ENCODE peak calls at places on chromosomes 16 and 17, in four cellular contexts. T is endothelial cell, I is fibroblast of pulmonary artery, W is fibroblast of mammary gland. N is an unnamed sample.

GRCh38 chr17:19769946-19770652 is 22.0 kb upstream of the ALDH3A1 start:
- DNase-seq in T (no peak), I (peak), W (peak), N (no peak)

GRCh38 chr17:47239663-47240374 is 13.8 kb upstream of the ITGB3 start:
- DNase-seq in T (no peak), I (peak), W (peak), N (no peak)

GRCh38 chr16:66510711-66511614 is 39.0 kb downstream of the TK2 start:
- DNase-seq in T (no peak), I (no peak), W (no peak), N (no peak)

GRCh38 chr16:19898924-19899604 is 14.4 kb upstream of the GPRC5B start:
- DNase-seq in T (peak), I (peak), W (peak), N (no peak)

GRCh38 chr17:57744195-57745170 is 616 bp downstream of the CCDC182 start:
- DNase-seq in T (no peak), I (no peak), W (no peak), N (no peak)

GRCh38 chr17:50863221-50863843 is 2.8 kb downstream of the TOB1 start:
- DNase-seq in T (peak), I (peak), W (peak), N (no peak)

GRCh38 chr17:42163696-42164407 is 9.1 kb upstream of the RAB5C start:
- DNase-seq in T (no peak), I (no peak), W (no peak), N (no peak)

GRCh38 chr17:17515921-17516295 is 19.7 kb upstream of the RASD1 start:
- DNase-seq in T (no peak), I (peak), W (peak), N (no peak)

GRCh38 chr17:76523084-76524037 is 14.1 kb downstream of the CYGB start:
- DNase-seq in T (peak), I (peak), W (peak), N (no peak)

GRCh38 chr17:68457168-68457538 is at the start of gene WIPI1:
- DNase-seq in T (no peak), I (no peak), W (no peak), N (no peak)

GRCh38 chr16:17027488-17028129 is 443.2 kb downstream of the XYLT1 start:
- DNase-seq in T (no peak), I (no peak), W (no peak), N (no peak)

GRCh38 chr16:84874553-84874952 is 54.8 kb downstream of the CRISPLD2 start:
- DNase-seq in T (no peak), I (peak), W (no peak), N (no peak)

GRCh38 chr16:83615553-83615952 is 192.2 kb upstream of the HSBP1 start:
- DNase-seq in T (no peak), I (peak), W (peak), N (no peak)

GRCh38 chr17:58643147-58643546 is 48.7 kb downstream of the TEX14 start:
- DNase-seq in T (no peak), I (peak), W (peak), N (no peak)

GRCh38 chr16:3998793-3999478 is 117.3 kb downstream of the ADCY9 start:
- DNase-seq in T (no peak), I (peak), W (peak), N (no peak)

GRCh38 chr17:21252289-21252874 is 828 bp downstream of the NATD1 start:
- DNase-seq in T (no peak), I (no peak), W (no peak), N (no peak)

GRCh38 chr16:55913717-55914116 is 38.5 kb upstream of the CES5A start:
- DNase-seq in T (no peak), I (no peak), W (no peak), N (no peak)

GRCh38 chr17:77349976-77350830 is 209.4 kb downstream of the SEC14L1 start:
- DNase-seq in T (no peak), I (peak), W (peak), N (no peak)

GRCh38 chr16:79211581-79211980 is 389.0 kb downstream of the MAF start:
- DNase-seq in T (no peak), I (no peak), W (no peak), N (no peak)

N was measured in iPS DF 6.9.